ENCODE peak calls at places on chromosomes 13 and 19, in six cellular contexts. I, G, J, W, C and S are unnamed samples.

GRCh38 chr19:9667898-9668297 is 7.0 kb downstream of the ZNF562 start:
- DNase-seq in I (no peak), G (no peak), J (no peak), W (no peak), C (no peak), S (no peak)

GRCh38 chr13:54433511-54434206 is 1405.0 kb downstream of the OLFM4 start:
- DNase-seq in I (no peak), G (no peak), J (no peak), W (no peak), C (no peak), S (no peak)

GRCh38 chr19:36128392-36128736 is 11.5 kb upstream of the CAPNS1 start:
- DNase-seq in I (no peak), G (no peak), J (no peak), W (no peak), C (no peak), S (peak; percentile 53)

GRCh38 chr13:50957620-50958019 is 48.0 kb downstream of the RNASEH2B start:
- DNase-seq in I (no peak), G (no peak), J (no peak), W (no peak), C (no peak), S (no peak)

GRCh38 chr13:49098198-49098597 is 121.9 kb upstream of the MLNR start:
- DNase-seq in I (no peak), G (no peak), J (no peak), W (peak; percentile 72), C (no peak), S (no peak)

GRCh38 chr13:51534075-51534817 is 50.0 kb upstream of the WDFY2 start:
- DNase-seq in I (peak; percentile 36), G (peak; percentile 10), J (peak; percentile 5), W (no peak), C (no peak), S (peak; percentile 44)

GRCh38 chr13:37617162-37617561 is 18.6 kb upstream of the POSTN start:
- DNase-seq in I (no peak), G (no peak), J (no peak), W (peak; percentile 62), C (no peak), S (no peak)

GRCh38 chr13:32019612-32020233 is 11.9 kb upstream of the FRY start:
- DNase-seq in I (no peak), G (peak; percentile 71), J (no peak), W (peak; percentile 81), C (peak; percentile 65), S (peak; percentile 83)

GRCh38 chr19:48616041-48616436 is 1.2 kb upstream of the FAM83E start:
- DNase-seq in I (no peak), G (no peak), J (no peak), W (no peak), C (no peak), S (no peak)

GRCh38 chr13:81821259-81821658 is 1480.3 kb upstream of the SPRY2 start:
- DNase-seq in I (no peak), G (no peak), J (no peak), W (no peak), C (no peak), S (no peak)

GRCh38 chr13:40271931-40272775 is 394.3 kb downstream of the FOXO1 start:
- DNase-seq in I (peak; percentile 38), G (no peak), J (no peak), W (peak; percentile 9), C (peak; percentile 80), S (no peak)

GRCh38 chr13:34038326-34039068 is 220.5 kb downstream of the RFC3 start:
- DNase-seq in I (no peak), G (no peak), J (no peak), W (no peak), C (no peak), S (peak; percentile 46)

GRCh38 chr19:12694641-12695040 is 1.8 kb downstream of the FBXW9 start:
- DNase-seq in I (no peak), G (no peak), J (no peak), W (no peak), C (no peak), S (no peak)

GRCh38 chr19:50562996-50563395 is 5.2 kb downstream of the LRRC4B start:
- DNase-seq in I (no peak), G (no peak), J (no peak), W (no peak), C (no peak), S (no peak)

GRCh38 chr13:49584771-49585182 is 581 bp downstream of the RCBTB1 start:
- DNase-seq in I (no peak), G (no peak), J (no peak), W (peak; percentile 46), C (no peak), S (peak; percentile 43)

GRCh38 chr19:42422576-42423461 is 4.4 kb downstream of the LIPE start:
- DNase-seq in I (peak; percentile 54), G (peak; percentile 61), J (peak; percentile 53), W (no peak), C (no peak), S (peak; percentile 73)

GRCh38 chr13:114010401-114011101 is 36.7 kb upstream of the C13orf46 start:
- DNase-seq in I (no peak), G (peak; percentile 70), J (no peak), W (no peak), C (no peak), S (no peak)

GRCh38 chr19:52901842-52902241 is 4.4 kb upstream of the ZNF320 start:
- DNase-seq in I (no peak), G (no peak), J (no peak), W (no peak), C (no peak), S (no peak)

GRCh38 chr13:57799624-57800023 is 168.1 kb downstream of the PCDH17 start:
- DNase-seq in I (no peak), G (no peak), J (no peak), W (no peak), C (no peak), S (no peak)

GRCh38 chr19:12727745-12728433 is 4.2 kb upstream of the TNPO2 start:
- DNase-seq in I (no peak), G (no peak), J (no peak), W (no peak), C (no peak), S (no peak)

GRCh38 chr13:21478881-21479808 is 20.0 kb upstream of the ZDHHC20 start:
- DNase-seq in I (no peak), G (peak; percentile 58), J (peak; percentile 24), W (peak; percentile 92), C (peak; percentile 78), S (peak; percentile 80)

GRCh38 chr19:49442354-49442753 is 1.0 kb upstream of the SLC17A7 start:
- DNase-seq in I (no peak), G (no peak), J (no peak), W (no peak), C (no peak), S (no peak)